ENCODE peak calls at places on chromosomes 3 and 15, in six cellular contexts. T is thoracic aorta; Y is AG04450; S is DND-41; A is CD8-positive, alpha-beta T cell; L is right cardiac atrium. P is an unnamed sample.

GRCh38 chr3:130392266-130392665 is 46.8 kb downstream of the COL6A5 start:
- DNase-seq in T (no peak), Y (no peak), S (no peak), A (no peak), L (no peak), P (no peak)

GRCh38 chr15:79505956-79506355 is 73.8 kb downstream of the MINAR1 start:
- DNase-seq in T (no peak), Y (no peak), S (no peak), A (no peak), L (no peak), P (no peak)

GRCh38 chr15:79179108-79179561 is 88.6 kb upstream of the RASGRF1 start:
- DNase-seq in T (no peak), Y (no peak), S (no peak), A (no peak), L (no peak), P (no peak)

GRCh38 chr15:22888120-22888859 is 49.8 kb downstream of the NIPA2 start:
- DNase-seq in T (no peak), Y (peak; percentile 94), S (no peak), A (no peak), L (no peak), P (no peak)

GRCh38 chr15:39997031-39997430 is 42.0 kb downstream of the SRP14 start:
- DNase-seq in T (no peak), Y (no peak), S (no peak), A (no peak), L (no peak), P (no peak)

GRCh38 chr3:161139686-161140085 is 34.5 kb upstream of the B3GALNT1 start:
- DNase-seq in T (no peak), Y (no peak), S (no peak), A (no peak), L (no peak), P (no peak)

GRCh38 chr3:143978263-143978631 is 6.6 kb downstream of the DIPK2A start:
- DNase-seq in T (no peak), Y (no peak), S (no peak), A (no peak), L (no peak), P (no peak)

GRCh38 chr3:13706886-13707285 is 158.0 kb downstream of the FBLN2 start:
- DNase-seq in T (no peak), Y (no peak), S (no peak), A (no peak), L (no peak), P (no peak)

GRCh38 chr15:28984421-28985375 is 98.9 kb downstream of the APBA2 start:
- DNase-seq in T (no peak), Y (peak; percentile 32), S (no peak), A (no peak), L (no peak), P (peak; percentile 36)

GRCh38 chr15:29988689-29989088 is 94.1 kb upstream of the GOLGA8J start:
- DNase-seq in T (no peak), Y (no peak), S (no peak), A (no peak), L (no peak), P (no peak)

GRCh38 chr15:63856711-63857458 is 23.1 kb upstream of the HERC1 start:
- DNase-seq in T (no peak), Y (no peak), S (no peak), A (no peak), L (no peak), P (no peak)

GRCh38 chr3:153956621-153957020 is 164.6 kb upstream of the ARHGEF26 start:
- DNase-seq in T (no peak), Y (no peak), S (no peak), A (no peak), L (no peak), P (no peak)

GRCh38 chr3:11641316-11641682 is 2.4 kb downstream of the VGLL4 start:
- DNase-seq in T (no peak), Y (peak; percentile 48), S (no peak), A (no peak), L (no peak), P (no peak)

GRCh38 chr3:184676927-184677326 is 34.9 kb downstream of the MAGEF1 start:
- DNase-seq in T (no peak), Y (no peak), S (no peak), A (no peak), L (peak; percentile 46), P (no peak)

GRCh38 chr15:61794276-61794675 is 266.0 kb downstream of the VPS13C start:
- DNase-seq in T (no peak), Y (no peak), S (no peak), A (no peak), L (no peak), P (no peak)

GRCh38 chr3:134362221-134362620 is 12.0 kb downstream of the AMOTL2 start:
- DNase-seq in T (no peak), Y (no peak), S (no peak), A (no peak), L (no peak), P (no peak)

GRCh38 chr3:19749448-19750017 is 184.5 kb downstream of the EFHB start:
- DNase-seq in T (no peak), Y (no peak), S (no peak), A (no peak), L (no peak), P (no peak)

GRCh38 chr3:136720091-136720490 is 32.1 kb downstream of the STAG1 start:
- DNase-seq in T (no peak), Y (no peak), S (no peak), A (no peak), L (no peak), P (no peak)

GRCh38 chr3:101690972-101691371 is 4.5 kb upstream of the RPL24 start:
- DNase-seq in T (no peak), Y (no peak), S (no peak), A (no peak), L (no peak), P (no peak)

GRCh38 chr15:45829336-45830153 is 194.7 kb downstream of the SQOR start:
- DNase-seq in T (no peak), Y (no peak), S (no peak), A (no peak), L (no peak), P (no peak)

GRCh38 chr15:80830677-80831076 is 51.5 kb downstream of the CEMIP start:
- DNase-seq in T (no peak), Y (no peak), S (no peak), A (no peak), L (no peak), P (no peak)

GRCh38 chr15:88653200-88654064 is 14.6 kb downstream of the ISG20 start:
- DNase-seq in T (no peak), Y (no peak), S (no peak), A (no peak), L (no peak), P (no peak)

GRCh38 chr3:102225407-102226132 is 209.2 kb upstream of the ZPLD1 start:
- DNase-seq in T (no peak), Y (peak; percentile 64), S (no peak), A (no peak), L (no peak), P (peak; percentile 28)

GRCh38 chr3:149879872-149880271 is 66.9 kb downstream of the RNF13 start:
- DNase-seq in T (no peak), Y (peak; percentile 16), S (no peak), A (no peak), L (peak; percentile 85), P (no peak)

GRCh38 chr15:47964229-47964628 is 156.6 kb upstream of the SLC24A5 start:
- DNase-seq in T (no peak), Y (no peak), S (no peak), A (no peak), L (no peak), P (no peak)

GRCh38 chr3:149596136-149596770 is 61.6 kb downstream of the WWTR1 start:
- DNase-seq in T (no peak), Y (no peak), S (no peak), A (no peak), L (no peak), P (no peak)

GRCh38 chr3:123448503-123449091 is at the start of gene ADCY5:
- DNase-seq in T (no peak), Y (no peak), S (no peak), A (no peak), L (peak; percentile 67), P (no peak)

GRCh38 chr3:64645236-64645635 is 42.6 kb downstream of the ADAMTS9 start:
- DNase-seq in T (no peak), Y (no peak), S (no peak), A (no peak), L (no peak), P (no peak)

GRCh38 chr3:7977245-7978103 is 524.1 kb upstream of the LMCD1 start:
- DNase-seq in T (no peak), Y (no peak), S (no peak), A (no peak), L (no peak), P (no peak)

GRCh38 chr15:53569756-53570480 is 189.5 kb downstream of the WDR72 start:
- DNase-seq in T (no peak), Y (no peak), S (no peak), A (no peak), L (no peak), P (no peak)

GRCh38 chr15:53576841-53577240 is 182.6 kb downstream of the WDR72 start:
- DNase-seq in T (no peak), Y (no peak), S (no peak), A (no peak), L (no peak), P (no peak)

GRCh38 chr15:53573091-53573490 is 186.4 kb downstream of the WDR72 start:
- DNase-seq in T (no peak), Y (no peak), S (no peak), A (no peak), L (no peak), P (no peak)
- H3K4me3 ChIP-seq in T (no peak overlapping the region), Y (no peak overlapping the region), S (no peak overlapping the region), A (no peak overlapping the region), L (no peak overlapping the region), P (no peak overlapping the region)

GRCh38 chr15:101491739-101492640 is 2.5 kb upstream of the PCSK6 start:
- DNase-seq in T (no peak), Y (no peak), S (no peak), A (no peak), L (no peak), P (no peak)
- H3K27me3 ChIP-seq in T (peaks cover 6% of the 10 kb centered on the region), Y (peaks cover 45% of the 10 kb centered on the region), S (no peaks in the 10 kb centered on the region), A (peaks cover 9% of the 10 kb centered on the region), L (no peaks in the 10 kb centered on the region), P (peaks cover 2% of the 10 kb centered on the region)

GRCh38 chr15:31485911-31486461 is 159.4 kb downstream of the KLF13 start:
- DNase-seq in T (no peak), Y (no peak), S (no peak), A (no peak), L (no peak), P (no peak)

GRCh38 chr15:31485431-31485830 is 158.8 kb downstream of the KLF13 start:
- DNase-seq in T (no peak), Y (no peak), S (no peak), A (no peak), L (no peak), P (no peak)

GRCh38 chr15:31483924-31484368 is 157.3 kb downstream of the KLF13 start:
- DNase-seq in T (no peak), Y (no peak), S (no peak), A (peak; percentile 16), L (no peak), P (peak; percentile 47)

GRCh38 chr15:31484369-31484951 is 157.8 kb downstream of the KLF13 start:
- DNase-seq in T (no peak), Y (no peak), S (no peak), A (no peak), L (no peak), P (no peak)

GRCh38 chr15:31484986-31485385 is 158.4 kb downstream of the KLF13 start:
- DNase-seq in T (no peak), Y (no peak), S (no peak), A (no peak), L (no peak), P (no peak)
- H3K27ac ChIP-seq in T (no peak overlapping the region), Y (no peak overlapping the region), S (no peak overlapping the region), A (no peak overlapping the region), L (no peak overlapping the region), P (no peak overlapping the region)

GRCh38 chr15:69298354-69298696 is 387 bp upstream of the PAQR5 start:
- DNase-seq in T (no peak), Y (no peak), S (no peak), A (no peak), L (peak; percentile 55), P (no peak)
- H3K4me3 ChIP-seq in T (peak overlapping the region; percentile 76), Y (peak overlapping the region; percentile 60), S (no peak overlapping the region), A (no peak overlapping the region), L (no peak overlapping the region), P (no peak overlapping the region)